ENCODE peak calls at places on chromosomes 3 and 15, in seven cellular contexts. Y is H9, Q is mucosa of gallbladder, W is A549, F is hepatic stellate cell, O is RCC 7860, G is nucleus accumbens. H is an unnamed sample.

GRCh38 chr15:28123408-28124023 is 24.4 kb upstream of the OCA2 start:
- DNase-seq in Y (peak), Q (peak), W (peak), F (peak), O (peak), G (peak), H (peak)

GRCh38 chr3:150094150-150094932 is 123.6 kb upstream of the PFN2 start:
- DNase-seq in Y (no peak), Q (no peak), W (no peak), F (no peak), O (no peak), G (no peak), H (no peak)

GRCh38 chr3:150844484-150844883 is 60.8 kb downstream of the MINDY4B start:
- DNase-seq in Y (no peak), Q (no peak), W (no peak), F (no peak), O (no peak), G (no peak), H (no peak)

GRCh38 chr15:44712108-44713005 is 1.0 kb downstream of the B2M start:
- DNase-seq in Y (no peak), Q (peak), W (peak), F (peak), O (peak), G (peak), H (peak)

GRCh38 chr15:69144530-69144929 is 15.9 kb upstream of the GLCE start:
- DNase-seq in Y (no peak), Q (no peak), W (no peak), F (no peak), O (no peak), G (no peak), H (no peak)

GRCh38 chr3:149377408-149378111 is at the start of gene TM4SF1:
- DNase-seq in Y (peak), Q (peak), W (peak), F (peak), O (peak), G (no peak), H (no peak)

GRCh38 chr3:9339750-9340449 is 23.0 kb upstream of the THUMPD3 start:
- DNase-seq in Y (no peak), Q (no peak), W (no peak), F (no peak), O (no peak), G (no peak), H (no peak)

GRCh38 chr3:164486150-164486549 is 592.1 kb downstream of the SI start:
- DNase-seq in Y (no peak), Q (no peak), W (no peak), F (no peak), O (no peak), G (no peak), H (no peak)

GRCh38 chr3:56926513-56927282 is 124.9 kb upstream of the ARHGEF3 start:
- DNase-seq in Y (no peak), Q (no peak), W (no peak), F (no peak), O (peak), G (no peak), H (peak)

GRCh38 chr15:95853350-95853749 is 477.1 kb upstream of the NR2F2 start:
- DNase-seq in Y (no peak), Q (no peak), W (no peak), F (no peak), O (no peak), G (no peak), H (no peak)

GRCh38 chr15:41564286-41564959 is 5.4 kb downstream of the TYRO3 start:
- DNase-seq in Y (peak), Q (no peak), W (no peak), F (no peak), O (no peak), G (peak), H (peak)

GRCh38 chr3:12342151-12342550 is 53.3 kb downstream of the PPARG start:
- DNase-seq in Y (no peak), Q (no peak), W (no peak), F (no peak), O (no peak), G (no peak), H (no peak)

H was measured in cardiac muscle cell.